ENCODE peak calls at places on chromosomes 5 and 9, in six cellular contexts. One of them, this sample, is unnamed.

GRCh38 chr5:132388244-132389050 is 18.9 kb downstream of the SLC22A5 start:
- DNase-seq in AG04449: no peak
- DNase-seq in D721Med: no peak
- DNase-seq in thoracic aorta: no peak
- DNase-seq in dorsolateral prefrontal cortex: no peak
- DNase-seq in neural crest cell: no peak
- DNase-seq in this sample: no peak

GRCh38 chr5:43191740-43192557 is at the start of gene NIM1K:
- DNase-seq in AG04449: no peak
- DNase-seq in D721Med: peak
- DNase-seq in thoracic aorta: peak
- DNase-seq in dorsolateral prefrontal cortex: peak
- DNase-seq in neural crest cell: peak
- DNase-seq in this sample: no peak

GRCh38 chr9:95250462-95251058 is 66.9 kb downstream of the FANCC start:
- DNase-seq in AG04449: no peak
- DNase-seq in D721Med: no peak
- DNase-seq in thoracic aorta: no peak
- DNase-seq in dorsolateral prefrontal cortex: no peak
- DNase-seq in neural crest cell: no peak
- DNase-seq in this sample: no peak

GRCh38 chr5:33432656-33433055 is 8.1 kb upstream of the TARS1 start:
- DNase-seq in AG04449: no peak
- DNase-seq in D721Med: no peak
- DNase-seq in thoracic aorta: no peak
- DNase-seq in dorsolateral prefrontal cortex: no peak
- DNase-seq in neural crest cell: no peak
- DNase-seq in this sample: no peak

GRCh38 chr5:179878222-179879002 is 19.8 kb upstream of the MRNIP start:
- DNase-seq in AG04449: no peak
- DNase-seq in D721Med: peak
- DNase-seq in thoracic aorta: no peak
- DNase-seq in dorsolateral prefrontal cortex: no peak
- DNase-seq in neural crest cell: no peak
- DNase-seq in this sample: no peak

GRCh38 chr5:160442824-160443431 is 21.3 kb downstream of the PTTG1 start:
- DNase-seq in AG04449: no peak
- DNase-seq in D721Med: no peak
- DNase-seq in thoracic aorta: no peak
- DNase-seq in dorsolateral prefrontal cortex: no peak
- DNase-seq in neural crest cell: no peak
- DNase-seq in this sample: no peak

GRCh38 chr5:132406144-132406783 is 36.8 kb downstream of the SLC22A5 start:
- DNase-seq in AG04449: no peak
- DNase-seq in D721Med: no peak
- DNase-seq in thoracic aorta: no peak
- DNase-seq in dorsolateral prefrontal cortex: no peak
- DNase-seq in neural crest cell: no peak
- DNase-seq in this sample: no peak

GRCh38 chr9:13810510-13810909 is 503.4 kb downstream of the NFIB start:
- DNase-seq in AG04449: no peak
- DNase-seq in D721Med: no peak
- DNase-seq in thoracic aorta: no peak
- DNase-seq in dorsolateral prefrontal cortex: no peak
- DNase-seq in neural crest cell: no peak
- DNase-seq in this sample: no peak

GRCh38 chr5:32057157-32058096 is 116.7 kb downstream of the GOLPH3 start:
- DNase-seq in AG04449: no peak
- DNase-seq in D721Med: no peak
- DNase-seq in thoracic aorta: no peak
- DNase-seq in dorsolateral prefrontal cortex: no peak
- DNase-seq in neural crest cell: no peak
- DNase-seq in this sample: no peak

GRCh38 chr5:57693488-57694305 is 211.1 kb upstream of the ACTBL2 start:
- DNase-seq in AG04449: no peak
- DNase-seq in D721Med: no peak
- DNase-seq in thoracic aorta: no peak
- DNase-seq in dorsolateral prefrontal cortex: no peak
- DNase-seq in neural crest cell: no peak
- DNase-seq in this sample: no peak

GRCh38 chr9:123253204-123253603 is 15.2 kb downstream of the STRBP start:
- DNase-seq in AG04449: no peak
- DNase-seq in D721Med: no peak
- DNase-seq in thoracic aorta: no peak
- DNase-seq in dorsolateral prefrontal cortex: no peak
- DNase-seq in neural crest cell: no peak
- DNase-seq in this sample: no peak

GRCh38 chr9:33708441-33708840 is 86.9 kb upstream of the PRSS3 start:
- DNase-seq in AG04449: no peak
- DNase-seq in D721Med: no peak
- DNase-seq in thoracic aorta: no peak
- DNase-seq in dorsolateral prefrontal cortex: no peak
- DNase-seq in neural crest cell: no peak
- DNase-seq in this sample: no peak

GRCh38 chr9:109733690-109734089 is 46.3 kb upstream of the PALM2AKAP2 start:
- DNase-seq in AG04449: no peak
- DNase-seq in D721Med: no peak
- DNase-seq in thoracic aorta: no peak
- DNase-seq in dorsolateral prefrontal cortex: no peak
- DNase-seq in neural crest cell: no peak
- DNase-seq in this sample: no peak

GRCh38 chr9:117733465-117733864 is 29.3 kb downstream of the TLR4 start:
- DNase-seq in AG04449: no peak
- DNase-seq in D721Med: no peak
- DNase-seq in thoracic aorta: no peak
- DNase-seq in dorsolateral prefrontal cortex: no peak
- DNase-seq in neural crest cell: no peak
- DNase-seq in this sample: no peak

GRCh38 chr5:98309785-98310566 is 463.5 kb upstream of the RGMB start:
- DNase-seq in AG04449: peak
- DNase-seq in D721Med: no peak
- DNase-seq in thoracic aorta: no peak
- DNase-seq in dorsolateral prefrontal cortex: no peak
- DNase-seq in neural crest cell: peak
- DNase-seq in this sample: peak

GRCh38 chr5:130198927-130199326 is 294.7 kb downstream of the CHSY3 start:
- DNase-seq in AG04449: no peak
- DNase-seq in D721Med: no peak
- DNase-seq in thoracic aorta: no peak
- DNase-seq in dorsolateral prefrontal cortex: no peak
- DNase-seq in neural crest cell: no peak
- DNase-seq in this sample: no peak

GRCh38 chr5:116669261-116670049 is 94.8 kb upstream of the SEMA6A start:
- DNase-seq in AG04449: no peak
- DNase-seq in D721Med: no peak
- DNase-seq in thoracic aorta: no peak
- DNase-seq in dorsolateral prefrontal cortex: peak
- DNase-seq in neural crest cell: no peak
- DNase-seq in this sample: no peak

DNA sequence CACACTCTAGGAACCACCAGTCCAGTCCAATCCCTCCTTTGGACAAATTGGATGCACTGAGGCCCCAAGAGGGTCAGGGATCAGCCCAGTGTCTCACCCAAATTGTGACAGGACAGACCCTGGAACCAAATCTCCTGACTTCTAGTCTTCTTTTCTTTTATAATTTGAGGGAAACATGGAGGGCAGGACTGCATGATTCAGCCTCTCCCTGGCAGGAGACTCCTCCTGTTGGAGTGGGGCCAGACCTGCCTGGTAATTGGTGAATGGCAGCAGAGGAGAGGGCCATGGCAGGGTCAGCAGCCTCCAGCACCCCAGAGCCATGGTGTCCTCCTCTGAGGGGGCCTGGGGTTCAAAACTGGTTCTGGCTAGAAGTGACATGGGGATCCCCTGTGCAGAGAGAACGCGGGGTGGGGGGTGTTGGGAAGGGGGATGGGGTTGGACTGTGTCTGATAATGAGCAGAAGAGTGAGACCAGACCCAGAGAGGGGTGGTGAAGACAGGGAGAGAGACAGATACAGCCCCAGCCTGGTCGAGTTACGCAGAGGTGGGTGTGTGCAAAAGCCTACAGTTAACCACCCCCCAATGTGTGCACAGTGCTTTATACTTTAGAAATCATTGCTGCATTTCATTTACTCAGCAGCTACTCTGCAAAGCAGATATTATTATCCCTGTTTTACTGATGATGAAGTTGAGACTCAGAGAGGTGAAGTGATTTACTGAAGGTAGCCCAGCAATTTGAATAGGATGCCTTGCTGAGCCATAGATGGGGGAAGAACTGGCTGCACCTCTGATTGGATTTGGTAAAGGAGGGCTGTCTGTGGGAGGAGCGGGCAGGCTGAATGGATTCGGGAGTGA is 3.8 kb upstream of the SYNPO start:
- DNase-seq in AG04449: no peak
- DNase-seq in D721Med: no peak
- DNase-seq in thoracic aorta: peak
- DNase-seq in dorsolateral prefrontal cortex: no peak
- DNase-seq in neural crest cell: no peak
- DNase-seq in this sample: no peak
- TF ChIP-seq CTCF in AG04449: no peak
- TF ChIP-seq CTCF in D721Med: no peak
- TF ChIP-seq CTCF in thoracic aorta: no peak
- TF ChIP-seq CTCF in dorsolateral prefrontal cortex: no peak
- TF ChIP-seq CTCF in neural crest cell: no peak
- TF ChIP-seq CTCF in this sample: no peak

DNA sequence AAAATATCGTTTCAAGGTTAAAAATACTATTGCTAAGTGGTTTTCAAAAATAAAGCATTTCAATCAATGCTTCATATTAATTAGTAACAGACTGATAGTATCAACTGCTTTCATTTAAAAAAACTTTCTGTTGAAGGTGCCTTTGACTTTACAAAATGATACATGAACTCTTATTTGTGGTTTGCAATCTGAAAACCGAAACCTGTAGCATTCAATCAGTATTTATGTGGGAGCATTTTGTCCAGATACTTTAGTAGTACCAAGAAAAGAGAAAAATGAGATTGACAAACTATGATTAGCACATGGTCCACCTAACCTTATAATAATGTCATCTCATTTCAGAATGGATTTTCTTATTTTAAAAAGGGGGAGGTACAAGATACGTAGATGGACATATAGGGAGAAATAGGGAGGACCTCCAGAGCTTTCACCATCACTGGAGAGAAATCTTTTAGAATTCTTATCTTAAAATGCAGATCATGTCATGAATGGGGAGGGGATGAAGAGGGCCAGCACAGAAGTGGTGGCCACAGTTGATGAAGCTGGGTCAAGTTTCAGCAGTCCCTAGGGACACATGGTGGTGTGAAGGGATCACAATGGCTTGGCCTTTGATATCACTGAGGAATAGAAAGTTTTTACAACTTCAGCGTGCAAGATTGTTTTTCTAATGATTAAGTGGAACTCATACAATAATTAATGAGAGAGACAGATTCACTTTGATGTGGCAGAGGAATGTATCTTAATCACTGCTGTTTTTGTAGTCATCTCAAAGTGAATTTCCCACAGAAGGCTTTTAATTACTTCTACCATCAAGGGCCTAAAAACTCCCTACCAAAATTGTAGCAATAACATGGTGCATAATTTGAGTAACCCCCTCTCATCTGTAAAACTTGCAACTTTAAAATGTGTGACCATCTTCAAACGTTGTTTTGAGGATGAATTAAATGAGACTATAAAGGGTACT is 322.3 kb upstream of the EDIL3 start:
- DNase-seq in AG04449: no peak
- DNase-seq in D721Med: no peak
- DNase-seq in thoracic aorta: no peak
- DNase-seq in dorsolateral prefrontal cortex: no peak
- DNase-seq in neural crest cell: no peak
- DNase-seq in this sample: no peak
- TF ChIP-seq CTCF in AG04449: no peak
- TF ChIP-seq CTCF in D721Med: no peak
- TF ChIP-seq CTCF in thoracic aorta: no peak
- TF ChIP-seq CTCF in dorsolateral prefrontal cortex: no peak
- TF ChIP-seq CTCF in neural crest cell: no peak
- TF ChIP-seq CTCF in this sample: no peak

DNA sequence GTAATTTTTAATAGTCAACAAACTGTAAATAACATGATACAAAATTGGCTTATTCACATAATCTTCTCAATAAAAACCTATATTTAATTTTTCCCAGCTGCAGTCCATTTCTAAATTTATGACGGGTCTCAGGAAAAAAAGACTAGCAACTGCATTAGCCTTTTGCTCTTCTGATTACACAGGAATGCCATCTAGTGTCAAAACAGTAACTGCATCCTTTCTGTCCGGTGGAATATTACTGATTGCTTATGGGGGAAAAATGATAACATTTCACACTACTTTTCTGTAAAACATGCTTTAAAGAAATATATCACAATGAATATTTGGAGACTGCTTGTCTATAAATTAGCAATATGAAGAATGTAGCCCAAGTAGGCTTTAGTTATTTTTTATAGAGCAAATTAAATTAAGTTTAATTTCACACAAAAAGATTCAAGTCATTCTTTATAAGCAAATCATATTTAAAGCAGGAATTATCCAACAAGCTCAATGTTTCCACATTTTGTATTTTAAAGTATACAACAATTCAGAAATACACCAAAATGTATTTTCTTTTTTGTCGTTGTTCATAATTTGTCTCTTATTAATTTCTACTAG is 534.7 kb downstream of the CDH10 start:
- DNase-seq in AG04449: no peak
- DNase-seq in D721Med: no peak
- DNase-seq in thoracic aorta: no peak
- DNase-seq in dorsolateral prefrontal cortex: no peak
- DNase-seq in neural crest cell: no peak
- DNase-seq in this sample: no peak
- TF ChIP-seq CTCF in AG04449: peak
- TF ChIP-seq CTCF in D721Med: peak
- TF ChIP-seq CTCF in thoracic aorta: no peak
- TF ChIP-seq CTCF in dorsolateral prefrontal cortex: peak
- TF ChIP-seq CTCF in neural crest cell: peak
- TF ChIP-seq CTCF in this sample: peak

GRCh38 chr5:39315995-39316394 is 48.3 kb downstream of the C9 start:
- DNase-seq in AG04449: no peak
- DNase-seq in D721Med: no peak
- DNase-seq in thoracic aorta: no peak
- DNase-seq in dorsolateral prefrontal cortex: no peak
- DNase-seq in neural crest cell: no peak
- DNase-seq in this sample: no peak

GRCh38 chr5:39319395-39319794 is 44.9 kb downstream of the C9 start:
- DNase-seq in AG04449: no peak
- DNase-seq in D721Med: no peak
- DNase-seq in thoracic aorta: no peak
- DNase-seq in dorsolateral prefrontal cortex: no peak
- DNase-seq in neural crest cell: no peak
- DNase-seq in this sample: no peak

GRCh38 chr5:39309534-39309933 is 54.8 kb downstream of the C9 start:
- DNase-seq in AG04449: no peak
- DNase-seq in D721Med: no peak
- DNase-seq in thoracic aorta: no peak
- DNase-seq in dorsolateral prefrontal cortex: no peak
- DNase-seq in neural crest cell: no peak
- DNase-seq in this sample: no peak

DNA sequence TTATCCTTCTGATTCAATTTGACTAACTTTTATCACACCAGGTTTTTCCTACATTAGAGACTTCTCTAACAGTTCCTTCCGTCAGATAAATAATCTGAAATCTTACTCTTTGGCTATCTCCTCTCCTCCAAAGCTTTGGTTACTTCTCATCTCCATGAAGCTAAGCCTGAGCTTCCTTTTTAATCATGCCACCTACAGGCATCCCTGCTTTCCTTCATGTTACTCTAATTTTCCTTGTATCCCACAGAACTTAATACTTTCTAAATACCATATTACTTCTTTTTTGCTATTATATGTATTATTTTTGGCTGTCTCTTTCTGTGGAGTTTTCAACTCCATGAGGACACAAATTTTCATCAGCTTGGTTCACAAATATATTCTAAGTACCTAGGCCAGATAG is 49.7 kb downstream of the C9 start:
- DNase-seq in AG04449: no peak
- DNase-seq in D721Med: no peak
- DNase-seq in thoracic aorta: no peak
- DNase-seq in dorsolateral prefrontal cortex: no peak
- DNase-seq in neural crest cell: no peak
- DNase-seq in this sample: no peak
- TF ChIP-seq CTCF in AG04449: no peak
- TF ChIP-seq CTCF in D721Med: no peak
- TF ChIP-seq CTCF in thoracic aorta: no peak
- TF ChIP-seq CTCF in dorsolateral prefrontal cortex: no peak
- TF ChIP-seq CTCF in neural crest cell: no peak
- TF ChIP-seq CTCF in this sample: no peak